ENCODE peak calls at places on chromosomes 6 and 20, in seven cellular contexts. H, R, Y, P, O, S and N are unnamed samples.

GRCh38 chr20:31853481-31853880 is 8.1 kb upstream of the FOXS1 start:
- DNase-seq in H (no peak), R (no peak), Y (no peak), P (no peak), O (no peak), S (no peak), N (no peak)

GRCh38 chr6:154039231-154039842 is at the start of gene OPRM1:
- DNase-seq in H (no peak), R (peak; percentile 24), Y (peak; percentile 37), P (no peak), O (no peak), S (peak; percentile 68), N (peak; percentile 30)

GRCh38 chr6:47936820-47937219 is 155.0 kb downstream of the OPN5 start:
- DNase-seq in H (no peak), R (no peak), Y (no peak), P (no peak), O (no peak), S (no peak), N (no peak)

GRCh38 chr6:132764370-132764769 is 6.7 kb upstream of the VNN2 start:
- DNase-seq in H (no peak), R (peak; percentile 30), Y (peak; percentile 52), P (no peak), O (no peak), S (no peak), N (peak; percentile 20)

GRCh38 chr6:127291495-127291894 is 24.8 kb downstream of the RNF146 start:
- DNase-seq in H (no peak), R (no peak), Y (no peak), P (no peak), O (no peak), S (no peak), N (no peak)

GRCh38 chr6:122454673-122455072 is 16.9 kb downstream of the SERINC1 start:
- DNase-seq in H (no peak), R (no peak), Y (no peak), P (no peak), O (no peak), S (no peak), N (no peak)

GRCh38 chr20:31608256-31608980 is 3.3 kb downstream of the ID1 start:
- DNase-seq in H (peak; percentile 93), R (peak; percentile 80), Y (peak; percentile 92), P (peak; percentile 93), O (peak; percentile 77), S (peak; percentile 87), N (peak; percentile 45)

GRCh38 chr6:132446136-132446535 is 44.9 kb upstream of the MOXD1 start:
- DNase-seq in H (no peak), R (no peak), Y (no peak), P (no peak), O (no peak), S (no peak), N (no peak)

GRCh38 chr20:53872561-53873248 is 197.7 kb downstream of the BCAS1 start:
- DNase-seq in H (no peak), R (no peak), Y (no peak), P (no peak), O (no peak), S (no peak), N (peak; percentile 73)

GRCh38 chr20:20837574-20838021 is 125.2 kb upstream of the RALGAPA2 start:
- DNase-seq in H (peak; percentile 34), R (peak; percentile 40), Y (peak; percentile 60), P (peak; percentile 56), O (peak; percentile 59), S (no peak), N (peak; percentile 81)

GRCh38 chr6:169997930-169998218 is 246.5 kb downstream of the ERMARD start:
- DNase-seq in H (no peak), R (no peak), Y (no peak), P (no peak), O (no peak), S (peak; percentile 42), N (no peak)

GRCh38 chr6:27668442-27669275 is 195.8 kb upstream of the ZNF184 start:
- DNase-seq in H (no peak), R (no peak), Y (no peak), P (peak; percentile 72), O (peak; percentile 78), S (no peak), N (no peak)

GRCh38 chr20:3811421-3812258 is 8.7 kb upstream of the AP5S1 start:
- DNase-seq in H (peak; percentile 97), R (peak; percentile 99), Y (peak; percentile 99), P (peak; percentile 99), O (peak; percentile 99), S (peak; percentile 99), N (peak; percentile 97)

GRCh38 chr6:8180327-8181161 is 78.2 kb upstream of the EEF1E1 start:
- DNase-seq in H (no peak), R (no peak), Y (no peak), P (no peak), O (no peak), S (no peak), N (peak; percentile 48)

GRCh38 chr20:4726710-4727391 is 5.1 kb downstream of the PRND start:
- DNase-seq in H (no peak), R (no peak), Y (no peak), P (no peak), O (no peak), S (no peak), N (no peak)

GRCh38 chr20:25540273-25540672 is 45.1 kb downstream of the NINL start:
- DNase-seq in H (no peak), R (no peak), Y (no peak), P (no peak), O (no peak), S (no peak), N (no peak)

DNA sequence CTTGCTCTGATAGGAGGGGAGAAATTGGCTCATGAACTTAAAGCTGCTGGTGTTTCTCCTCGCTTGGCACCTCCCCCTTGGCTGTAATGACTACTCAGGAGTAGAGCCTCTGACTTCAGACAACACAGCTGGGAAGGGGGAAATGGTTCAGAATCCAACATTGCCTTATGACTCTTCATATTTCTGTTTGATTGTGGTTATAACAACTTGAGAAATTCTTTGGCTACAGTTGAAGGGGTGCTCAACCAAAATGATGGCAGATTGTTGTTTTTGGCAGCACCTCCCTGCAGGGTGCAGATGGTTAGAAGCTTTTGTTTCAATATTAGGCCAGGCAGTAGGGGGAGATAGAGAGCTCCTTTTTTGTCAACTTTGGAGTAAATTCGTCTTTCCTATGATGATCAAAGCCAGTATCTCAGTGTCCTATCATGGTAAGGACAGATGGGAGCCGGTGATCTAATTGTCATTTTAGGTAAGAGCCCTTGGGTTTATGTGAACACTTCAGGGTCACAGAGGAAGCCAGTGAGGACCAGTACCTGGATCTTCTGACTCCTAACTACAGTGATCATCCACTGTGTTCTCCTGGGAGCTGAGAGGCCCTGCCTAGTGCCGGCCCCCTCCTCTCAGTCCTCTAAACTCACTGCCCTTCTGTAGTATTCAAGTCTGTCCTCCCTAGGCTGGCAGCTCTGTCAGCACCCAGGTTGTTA is 39.9 kb downstream of the RPRD1B start:
- DNase-seq in H (peak; percentile 44), R (peak; percentile 30), Y (peak; percentile 28), P (peak; percentile 74), O (peak; percentile 69), S (no peak), N (peak; percentile 85)
- H3K27ac ChIP-seq in H (peak overlapping the region; percentile 14), R (peak overlapping the region; percentile 81), Y (peak overlapping the region; percentile 83), P (peak overlapping the region; percentile 49), O (no peak overlapping the region), S (peak overlapping the region; percentile 89), N (no peak overlapping the region)

GRCh38 chr20:23159923-23160445 is 73.9 kb upstream of the CD93 start:
- DNase-seq in H (no peak), R (no peak), Y (no peak), P (no peak), O (no peak), S (no peak), N (peak; percentile 29)
- H3K4me1 ChIP-seq in H (no peaks in the 10 kb centered on the region), R (peaks cover 34% of the 10 kb centered on the region), Y (peaks cover 46% of the 10 kb centered on the region), P (peaks cover 21% of the 10 kb centered on the region), O (peaks cover 6% of the 10 kb centered on the region), S (peaks cover 72% of the 10 kb centered on the region), N (peaks cover 29% of the 10 kb centered on the region)

GRCh38 chr20:34647737-34648136 is 29.2 kb downstream of the PIGU start:
- DNase-seq in H (no peak), R (no peak), Y (no peak), P (no peak), O (no peak), S (no peak), N (no peak)

GRCh38 chr20:34644345-34644744 is 32.5 kb downstream of the PIGU start:
- DNase-seq in H (no peak), R (no peak), Y (no peak), P (no peak), O (no peak), S (no peak), N (no peak)

GRCh38 chr20:34642009-34642408 is 34.9 kb downstream of the PIGU start:
- DNase-seq in H (no peak), R (no peak), Y (no peak), P (no peak), O (no peak), S (no peak), N (no peak)

GRCh38 chr20:34644951-34645350 is 31.9 kb downstream of the PIGU start:
- DNase-seq in H (no peak), R (no peak), Y (no peak), P (no peak), O (no peak), S (no peak), N (no peak)

DNA sequence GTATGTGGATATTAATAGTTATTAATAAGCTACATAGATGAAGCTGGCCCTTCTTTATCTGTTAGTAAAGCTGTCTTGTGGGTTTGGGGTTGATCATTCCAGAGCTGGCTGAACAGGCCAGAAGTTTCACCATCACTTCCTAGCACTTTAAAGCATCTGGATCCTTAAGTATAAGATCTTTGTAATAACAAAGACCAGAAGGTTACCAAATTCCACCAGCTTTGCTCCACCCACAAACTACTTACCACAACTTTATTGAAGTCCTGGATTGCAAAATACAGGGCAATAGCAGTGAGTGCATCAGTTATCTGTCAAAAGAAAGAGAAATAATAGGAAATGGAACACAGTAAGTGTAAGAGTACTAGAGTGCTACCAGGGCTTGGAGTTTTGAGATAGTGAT is 33.0 kb downstream of the PIGU start:
- DNase-seq in H (no peak), R (no peak), Y (no peak), P (no peak), O (no peak), S (no peak), N (no peak)
- H3K27ac ChIP-seq in H (no peak overlapping the region), R (no peak overlapping the region), Y (no peak overlapping the region), P (no peak overlapping the region), O (no peak overlapping the region), S (no peak overlapping the region), N (no peak overlapping the region)

GRCh38 chr6:115612796-115613479 is 447.8 kb downstream of the FRK start:
- DNase-seq in H (no peak), R (no peak), Y (no peak), P (no peak), O (no peak), S (no peak), N (peak; percentile 58)

GRCh38 chr6:115613488-115613887 is 447.2 kb downstream of the FRK start:
- DNase-seq in H (no peak), R (no peak), Y (no peak), P (no peak), O (no peak), S (no peak), N (peak; percentile 34)

GRCh38 chr6:115610646-115611045 is 450.0 kb downstream of the FRK start:
- DNase-seq in H (no peak), R (no peak), Y (no peak), P (no peak), O (no peak), S (no peak), N (no peak)

DNA sequence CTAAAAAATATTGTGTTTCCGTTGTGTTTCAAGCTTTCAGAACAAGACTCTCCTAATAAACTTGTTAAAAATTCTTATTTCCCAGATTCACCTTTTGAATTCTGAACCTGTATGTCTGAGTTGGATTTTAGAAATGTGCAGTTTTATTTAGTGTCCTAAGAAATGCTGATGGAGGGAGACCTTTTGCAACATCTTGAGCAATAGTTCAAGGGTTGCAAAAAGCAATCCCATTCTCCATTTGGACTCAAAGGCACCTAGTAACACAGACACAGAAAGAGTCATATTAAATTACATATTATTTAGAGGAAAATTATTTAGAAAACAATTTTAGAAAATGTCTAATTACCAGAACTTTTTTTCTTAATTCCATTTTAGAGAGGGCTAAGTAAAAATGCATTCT is 448.5 kb downstream of the FRK start:
- DNase-seq in H (no peak), R (no peak), Y (no peak), P (no peak), O (no peak), S (no peak), N (no peak)
- H3K4me1 ChIP-seq in H (no peaks in the 10 kb centered on the region), R (no peaks in the 10 kb centered on the region), Y (no peaks in the 10 kb centered on the region), P (no peaks in the 10 kb centered on the region), O (no peaks in the 10 kb centered on the region), S (no peaks in the 10 kb centered on the region), N (peaks cover 9% of the 10 kb centered on the region)